ENCODE peak calls at places on chromosomes 7 and 10, in five cellular contexts. One of them, this sample, is unnamed. For H3K36me3, the result is how much of the 10 kb centered on the place peaks cover.

GRCh38 chr10:103786020-103786419 is 69.4 kb downstream of the SH3PXD2A start:
- DNase-seq in fibroblast of lung: no peak
- DNase-seq in naive thymus-derived CD4-positive, alpha-beta T cell: no peak
- DNase-seq in suprapubic skin: no peak
- DNase-seq in pancreas: no peak
- DNase-seq in this sample: no peak

GRCh38 chr10:115624448-115624847 is 531.3 kb downstream of the ATRNL1 start:
- DNase-seq in fibroblast of lung: peak
- DNase-seq in naive thymus-derived CD4-positive, alpha-beta T cell: no peak
- DNase-seq in suprapubic skin: no peak
- DNase-seq in pancreas: no peak
- DNase-seq in this sample: no peak

GRCh38 chr7:85749715-85750453 is 563.0 kb upstream of the SEMA3D start:
- DNase-seq in fibroblast of lung: no peak
- DNase-seq in naive thymus-derived CD4-positive, alpha-beta T cell: no peak
- DNase-seq in suprapubic skin: no peak
- DNase-seq in pancreas: peak
- DNase-seq in this sample: no peak

GRCh38 chr10:115572740-115573455 is 479.7 kb downstream of the ATRNL1 start:
- DNase-seq in fibroblast of lung: no peak
- DNase-seq in naive thymus-derived CD4-positive, alpha-beta T cell: no peak
- DNase-seq in suprapubic skin: no peak
- DNase-seq in pancreas: no peak
- DNase-seq in this sample: no peak

GRCh38 chr7:27346531-27347260 is 104.1 kb downstream of the EVX1 start:
- DNase-seq in fibroblast of lung: peak
- DNase-seq in naive thymus-derived CD4-positive, alpha-beta T cell: no peak
- DNase-seq in suprapubic skin: no peak
- DNase-seq in pancreas: no peak
- DNase-seq in this sample: peak

GRCh38 chr10:31739759-31740158 is 188.9 kb downstream of the ARHGAP12 start:
- DNase-seq in fibroblast of lung: no peak
- DNase-seq in naive thymus-derived CD4-positive, alpha-beta T cell: no peak
- DNase-seq in suprapubic skin: no peak
- DNase-seq in pancreas: no peak
- DNase-seq in this sample: peak

GRCh38 chr7:116784647-116785046 is 77.7 kb upstream of the CAPZA2 start:
- DNase-seq in fibroblast of lung: no peak
- DNase-seq in naive thymus-derived CD4-positive, alpha-beta T cell: no peak
- DNase-seq in suprapubic skin: no peak
- DNase-seq in pancreas: no peak
- DNase-seq in this sample: no peak

GRCh38 chr10:45379891-45380540 is 6.0 kb downstream of the ALOX5 start:
- DNase-seq in fibroblast of lung: no peak
- DNase-seq in naive thymus-derived CD4-positive, alpha-beta T cell: no peak
- DNase-seq in suprapubic skin: no peak
- DNase-seq in pancreas: no peak
- DNase-seq in this sample: no peak

DNA sequence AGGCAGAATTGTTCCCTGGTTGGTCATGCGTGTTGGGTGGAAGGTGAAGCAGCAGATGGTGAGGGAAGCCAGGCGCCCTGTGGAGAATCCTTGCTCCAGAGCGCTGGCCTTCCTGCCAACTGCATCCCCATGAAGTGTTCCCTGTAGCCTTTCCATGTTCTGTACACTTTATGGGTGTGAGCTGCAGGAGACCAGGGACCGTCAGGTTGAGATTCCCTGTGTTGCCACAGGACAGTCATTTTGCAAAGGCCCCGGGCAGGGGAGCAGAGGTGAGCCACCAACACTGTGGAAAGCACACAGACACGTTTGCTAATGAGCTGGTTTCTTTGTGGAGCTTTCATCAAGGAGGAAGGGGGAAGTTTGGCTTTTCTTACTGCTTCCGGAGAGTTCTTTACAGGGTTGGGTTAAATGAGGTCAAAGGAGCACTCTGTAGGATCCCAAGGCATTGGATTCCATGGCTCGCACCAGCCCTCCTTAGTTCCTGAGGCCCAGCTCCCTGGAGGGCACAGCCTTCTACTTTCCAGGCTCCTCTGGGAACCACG is 32.1 kb downstream of the TSPAN14 start:
- DNase-seq in fibroblast of lung: no peak
- DNase-seq in naive thymus-derived CD4-positive, alpha-beta T cell: no peak
- DNase-seq in suprapubic skin: peak
- DNase-seq in pancreas: peak
- DNase-seq in this sample: no peak
- H3K27ac ChIP-seq in fibroblast of lung: no peak
- H3K27ac ChIP-seq in naive thymus-derived CD4-positive, alpha-beta T cell: peak
- H3K27ac ChIP-seq in suprapubic skin: peak
- H3K27ac ChIP-seq in pancreas: peak
- H3K27ac ChIP-seq in this sample: no peak

GRCh38 chr10:112967200-112967599 is 17.2 kb downstream of the TCF7L2 start:
- DNase-seq in fibroblast of lung: peak
- DNase-seq in naive thymus-derived CD4-positive, alpha-beta T cell: no peak
- DNase-seq in suprapubic skin: no peak
- DNase-seq in pancreas: no peak
- DNase-seq in this sample: peak

GRCh38 chr10:112972606-112973005 is 22.6 kb downstream of the TCF7L2 start:
- DNase-seq in fibroblast of lung: no peak
- DNase-seq in naive thymus-derived CD4-positive, alpha-beta T cell: no peak
- DNase-seq in suprapubic skin: no peak
- DNase-seq in pancreas: no peak
- DNase-seq in this sample: no peak

GRCh38 chr10:112969131-112969530 is 19.1 kb downstream of the TCF7L2 start:
- DNase-seq in fibroblast of lung: no peak
- DNase-seq in naive thymus-derived CD4-positive, alpha-beta T cell: no peak
- DNase-seq in suprapubic skin: no peak
- DNase-seq in pancreas: no peak
- DNase-seq in this sample: no peak

GRCh38 chr10:112970036-112970435 is 20.0 kb downstream of the TCF7L2 start:
- DNase-seq in fibroblast of lung: no peak
- DNase-seq in naive thymus-derived CD4-positive, alpha-beta T cell: no peak
- DNase-seq in suprapubic skin: no peak
- DNase-seq in pancreas: no peak
- DNase-seq in this sample: no peak

GRCh38 chr10:112969542-112969941 is 19.5 kb downstream of the TCF7L2 start:
- DNase-seq in fibroblast of lung: no peak
- DNase-seq in naive thymus-derived CD4-positive, alpha-beta T cell: no peak
- DNase-seq in suprapubic skin: no peak
- DNase-seq in pancreas: no peak
- DNase-seq in this sample: no peak
- H3K36me3 ChIP-seq in fibroblast of lung: under half
- H3K36me3 ChIP-seq in naive thymus-derived CD4-positive, alpha-beta T cell: under half
- H3K36me3 ChIP-seq in suprapubic skin: under half
- H3K36me3 ChIP-seq in pancreas: under half
- H3K36me3 ChIP-seq in this sample: under half

GRCh38 chr10:70830185-70830584 is 14.4 kb downstream of the SGPL1 start:
- DNase-seq in fibroblast of lung: no peak
- DNase-seq in naive thymus-derived CD4-positive, alpha-beta T cell: no peak
- DNase-seq in suprapubic skin: no peak
- DNase-seq in pancreas: no peak
- DNase-seq in this sample: no peak
- H3K27ac ChIP-seq in fibroblast of lung: no peak
- H3K27ac ChIP-seq in naive thymus-derived CD4-positive, alpha-beta T cell: no peak
- H3K27ac ChIP-seq in suprapubic skin: no peak
- H3K27ac ChIP-seq in pancreas: no peak
- H3K27ac ChIP-seq in this sample: no peak

GRCh38 chr10:16754765-16755164 is 62.5 kb downstream of the RSU1 start:
- DNase-seq in fibroblast of lung: no peak
- DNase-seq in naive thymus-derived CD4-positive, alpha-beta T cell: no peak
- DNase-seq in suprapubic skin: no peak
- DNase-seq in pancreas: no peak
- DNase-seq in this sample: no peak
- H3K36me3 ChIP-seq in fibroblast of lung: under half
- H3K36me3 ChIP-seq in naive thymus-derived CD4-positive, alpha-beta T cell: under half
- H3K36me3 ChIP-seq in suprapubic skin: under half
- H3K36me3 ChIP-seq in pancreas: under half
- H3K36me3 ChIP-seq in this sample: under half

GRCh38 chr10:119542990-119543813 is 683 bp upstream of the RGS10 start:
- DNase-seq in fibroblast of lung: peak
- DNase-seq in naive thymus-derived CD4-positive, alpha-beta T cell: peak
- DNase-seq in suprapubic skin: no peak
- DNase-seq in pancreas: peak
- DNase-seq in this sample: peak
- H3K27ac ChIP-seq in fibroblast of lung: peak
- H3K27ac ChIP-seq in naive thymus-derived CD4-positive, alpha-beta T cell: peak
- H3K27ac ChIP-seq in suprapubic skin: peak
- H3K27ac ChIP-seq in pancreas: no peak
- H3K27ac ChIP-seq in this sample: peak

GRCh38 chr7:41000042-41000441 is 702.8 kb downstream of the INHBA start:
- DNase-seq in fibroblast of lung: no peak
- DNase-seq in naive thymus-derived CD4-positive, alpha-beta T cell: no peak
- DNase-seq in suprapubic skin: no peak
- DNase-seq in pancreas: no peak
- DNase-seq in this sample: no peak

GRCh38 chr7:41007351-41007751 is 695.5 kb downstream of the INHBA start:
- DNase-seq in fibroblast of lung: no peak
- DNase-seq in naive thymus-derived CD4-positive, alpha-beta T cell: no peak
- DNase-seq in suprapubic skin: no peak
- DNase-seq in pancreas: no peak
- DNase-seq in this sample: no peak

GRCh38 chr7:41006591-41006990 is 696.3 kb downstream of the INHBA start:
- DNase-seq in fibroblast of lung: peak
- DNase-seq in naive thymus-derived CD4-positive, alpha-beta T cell: no peak
- DNase-seq in suprapubic skin: no peak
- DNase-seq in pancreas: no peak
- DNase-seq in this sample: peak

GRCh38 chr7:41005381-41005901 is 697.4 kb downstream of the INHBA start:
- DNase-seq in fibroblast of lung: peak
- DNase-seq in naive thymus-derived CD4-positive, alpha-beta T cell: no peak
- DNase-seq in suprapubic skin: no peak
- DNase-seq in pancreas: no peak
- DNase-seq in this sample: peak

GRCh38 chr7:41003031-41003925 is 699.6 kb downstream of the INHBA start:
- DNase-seq in fibroblast of lung: peak
- DNase-seq in naive thymus-derived CD4-positive, alpha-beta T cell: no peak
- DNase-seq in suprapubic skin: no peak
- DNase-seq in pancreas: no peak
- DNase-seq in this sample: peak
- H3K36me3 ChIP-seq in fibroblast of lung: under half
- H3K36me3 ChIP-seq in naive thymus-derived CD4-positive, alpha-beta T cell: under half
- H3K36me3 ChIP-seq in suprapubic skin: under half
- H3K36me3 ChIP-seq in pancreas: under half
- H3K36me3 ChIP-seq in this sample: under half

DNA sequence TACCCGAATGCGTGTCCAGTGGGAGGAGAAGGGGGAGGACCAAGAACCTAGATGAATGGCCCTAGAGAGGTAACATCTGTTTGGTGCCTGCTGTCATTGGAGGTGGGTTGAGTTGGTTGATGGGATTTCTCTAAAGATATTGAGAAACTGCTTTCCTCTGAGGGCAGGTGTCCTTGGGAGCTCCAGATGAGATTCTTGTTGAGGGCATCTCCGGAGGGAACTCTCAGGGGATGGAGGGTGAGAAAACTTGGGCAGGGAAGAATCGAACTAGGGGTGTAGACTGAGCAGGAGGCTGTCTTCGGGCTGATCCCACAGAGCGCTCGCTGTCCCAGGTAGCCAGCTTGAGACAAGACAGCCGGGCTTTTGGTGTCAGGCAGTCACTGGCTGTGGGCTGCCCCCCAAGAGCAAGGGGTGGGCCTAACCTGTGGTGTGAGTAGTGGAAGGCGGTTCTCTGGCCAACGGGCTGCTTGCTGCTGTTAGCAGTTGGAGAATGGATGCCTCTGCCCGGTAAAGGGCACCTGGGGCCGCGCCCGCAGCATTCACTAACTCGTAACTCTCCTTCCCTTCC is 3.7 kb downstream of the IRF5 start:
- DNase-seq in fibroblast of lung: no peak
- DNase-seq in naive thymus-derived CD4-positive, alpha-beta T cell: no peak
- DNase-seq in suprapubic skin: peak
- DNase-seq in pancreas: no peak
- DNase-seq in this sample: no peak
- H3K27ac ChIP-seq in fibroblast of lung: no peak
- H3K27ac ChIP-seq in naive thymus-derived CD4-positive, alpha-beta T cell: no peak
- H3K27ac ChIP-seq in suprapubic skin: no peak
- H3K27ac ChIP-seq in pancreas: no peak
- H3K27ac ChIP-seq in this sample: no peak

GRCh38 chr7:135617781-135618180 is 44.5 kb upstream of the STMP1 start:
- DNase-seq in fibroblast of lung: no peak
- DNase-seq in naive thymus-derived CD4-positive, alpha-beta T cell: no peak
- DNase-seq in suprapubic skin: no peak
- DNase-seq in pancreas: no peak
- DNase-seq in this sample: no peak
- H3K36me3 ChIP-seq in fibroblast of lung: under half
- H3K36me3 ChIP-seq in naive thymus-derived CD4-positive, alpha-beta T cell: under half
- H3K36me3 ChIP-seq in suprapubic skin: half or more
- H3K36me3 ChIP-seq in pancreas: under half
- H3K36me3 ChIP-seq in this sample: under half

This sample was measured in GM23248.